ENCODE peak calls at places on chromosomes 2 and 18, in nine cellular contexts. Q is astrocyte of the cerebellum; K is left kidney; T is activated CD8-positive, alpha-beta memory T cell treated with anti-CD3 and anti-CD28 coated beads for 48 hours; B is activated naive CD8-positive, alpha-beta T cell treated with anti-CD3 and anti-CD28 coated beads for 36 hours; P is immature natural killer cell; C is NCI-H1417; N is stimulated activated CD8-positive, alpha-beta memory T cell treated with anti-CD3 and anti-CD28 coated beads, Interleukin-7, amount 100 ng/mL, for 24 hours; G is osteocyte. M is an unnamed sample.

GRCh38 chr2:216555274-216555673 is 56.6 kb downstream of the RPL37A start:
- DNase-seq in T (no peak), P (peak), N (no peak), B (no peak), K (no peak), G (peak), C (no peak), Q (no peak), M (no peak)

GRCh38 chr2:217805679-217806479 is 196.9 kb downstream of the TNS1 start:
- DNase-seq in T (no peak), P (no peak), B (no peak), G (no peak), Q (no peak), K (no peak), C (no peak), N (no peak), M (no peak)

GRCh38 chr2:8580316-8581047 is 101.4 kb upstream of the ID2 start:
- DNase-seq in T (no peak), K (no peak), P (no peak), N (no peak), B (peak), Q (no peak), G (peak), C (no peak), M (no peak)

GRCh38 chr2:134216152-134216829 is 37.6 kb upstream of the MGAT5 start:
- DNase-seq in B (no peak), P (no peak), N (no peak), C (no peak), T (no peak), Q (no peak), G (no peak), K (no peak), M (no peak)

GRCh38 chr2:127621981-127622431 is 23.9 kb upstream of the GPR17 start:
- DNase-seq in N (no peak), B (no peak), C (no peak), T (no peak), K (no peak), G (peak), P (no peak), Q (no peak), M (no peak)

GRCh38 chr2:97792416-97792815 is 79.0 kb downstream of the ZAP70 start:
- DNase-seq in K (no peak), C (no peak), Q (no peak), P (no peak), N (no peak), T (no peak), G (no peak), B (no peak), M (no peak)

GRCh38 chr18:48817021-48817461 is 133.7 kb downstream of the SMAD7 start:
- DNase-seq in T (no peak), B (no peak), N (no peak), C (no peak), G (peak), K (no peak), P (no peak), Q (no peak), M (no peak)

GRCh38 chr2:191218292-191218898 is 26.8 kb upstream of the MYO1B start:
- DNase-seq in B (peak), N (peak), Q (peak), G (no peak), C (peak), P (peak), K (peak), T (no peak), M (peak)

GRCh38 chr2:206647985-206648384 is 5.7 kb downstream of the FAM237A start:
- DNase-seq in N (no peak), C (no peak), P (no peak), B (no peak), Q (no peak), K (no peak), T (no peak), G (no peak), M (no peak)

GRCh38 chr2:218984239-218985020 is 554 bp downstream of the FEV start:
- DNase-seq in C (peak), T (no peak), Q (no peak), N (no peak), P (no peak), B (no peak), G (no peak), K (peak), M (no peak)

GRCh38 chr2:133586978-133587377 is 18.7 kb upstream of the NCKAP5 start:
- DNase-seq in P (no peak), T (no peak), K (no peak), Q (no peak), C (no peak), N (no peak), B (no peak), G (no peak), M (no peak)

GRCh38 chr2:189014426-189015138 is 40.4 kb downstream of the COL3A1 start:
- DNase-seq in P (no peak), Q (no peak), B (no peak), K (peak), G (no peak), T (no peak), N (no peak), C (no peak), M (no peak)

GRCh38 chr2:3297523-3297922 is 80.1 kb downstream of the EIPR1 start:
- DNase-seq in G (no peak), P (no peak), B (no peak), C (no peak), T (no peak), K (no peak), Q (no peak), N (no peak), M (no peak)

GRCh38 chr2:232959139-232959538 is 53.9 kb downstream of the NGEF start:
- DNase-seq in C (no peak), Q (no peak), P (no peak), B (no peak), K (no peak), T (no peak), N (no peak), G (no peak), M (no peak)

GRCh38 chr2:1721706-1722483 is 22.4 kb downstream of the PXDN start:
- DNase-seq in C (no peak), Q (peak), G (peak), P (no peak), K (no peak), N (no peak), B (no peak), T (no peak), M (no peak)

GRCh38 chr18:77086034-77086433 is 46.5 kb downstream of the MBP start:
- DNase-seq in B (no peak), C (no peak), P (no peak), G (no peak), N (no peak), Q (no peak), K (no peak), T (no peak), M (no peak)